ENCODE peak calls at places on chromosomes 13 and 19, in four cellular contexts. One of them, this sample, is unnamed.

GRCh38 chr13:93080587-93080986 is 146.0 kb upstream of the GPC6 start:
- DNase-seq in AG10803: no peak
- DNase-seq in transverse colon: no peak
- DNase-seq in tibial nerve: no peak
- DNase-seq in this sample: no peak

GRCh38 chr13:42970824-42971669 is 21.0 kb downstream of the EPSTI1 start:
- DNase-seq in AG10803: peak
- DNase-seq in transverse colon: peak
- DNase-seq in tibial nerve: peak
- DNase-seq in this sample: peak

GRCh38 chr19:13146763-13147563 is 3.2 kb downstream of the STX10 start:
- DNase-seq in AG10803: peak
- DNase-seq in transverse colon: peak
- DNase-seq in tibial nerve: peak
- DNase-seq in this sample: peak

GRCh38 chr13:100828226-100828625 is 153.6 kb upstream of the TMTC4 start:
- DNase-seq in AG10803: no peak
- DNase-seq in transverse colon: no peak
- DNase-seq in tibial nerve: no peak
- DNase-seq in this sample: no peak

GRCh38 chr13:44906758-44907157 is 82.5 kb downstream of the NUFIP1 start:
- DNase-seq in AG10803: peak
- DNase-seq in transverse colon: peak
- DNase-seq in tibial nerve: no peak
- DNase-seq in this sample: peak

GRCh38 chr19:13689050-13689449 is 75.3 kb upstream of the MRI1 start:
- DNase-seq in AG10803: peak
- DNase-seq in transverse colon: no peak
- DNase-seq in tibial nerve: no peak
- DNase-seq in this sample: peak

GRCh38 chr13:44307255-44307654 is 66.4 kb upstream of the SERP2 start:
- DNase-seq in AG10803: no peak
- DNase-seq in transverse colon: no peak
- DNase-seq in tibial nerve: no peak
- DNase-seq in this sample: no peak

GRCh38 chr19:17847538-17848366 is at the start of gene JAK3:
- DNase-seq in AG10803: peak
- DNase-seq in transverse colon: peak
- DNase-seq in tibial nerve: no peak
- DNase-seq in this sample: peak

GRCh38 chr13:51645154-51645650 is 60.9 kb downstream of the WDFY2 start:
- DNase-seq in AG10803: peak
- DNase-seq in transverse colon: no peak
- DNase-seq in tibial nerve: no peak
- DNase-seq in this sample: peak

GRCh38 chr13:40271931-40272775 is 394.3 kb downstream of the FOXO1 start:
- DNase-seq in AG10803: peak
- DNase-seq in transverse colon: peak
- DNase-seq in tibial nerve: peak
- DNase-seq in this sample: peak

GRCh38 chr19:8501547-8501946 is 893 bp downstream of the PRAM1 start:
- DNase-seq in AG10803: no peak
- DNase-seq in transverse colon: no peak
- DNase-seq in tibial nerve: no peak
- DNase-seq in this sample: no peak

GRCh38 chr19:2798733-2799132 is 13.4 kb downstream of the THOP1 start:
- DNase-seq in AG10803: no peak
- DNase-seq in transverse colon: no peak
- DNase-seq in tibial nerve: no peak
- DNase-seq in this sample: peak

GRCh38 chr13:52043675-52044074 is 19.2 kb downstream of the UTP14C start:
- DNase-seq in AG10803: no peak
- DNase-seq in transverse colon: no peak
- DNase-seq in tibial nerve: no peak
- DNase-seq in this sample: no peak

GRCh38 chr13:108777421-108778420 is 148.3 kb downstream of the MYO16 start:
- DNase-seq in AG10803: no peak
- DNase-seq in transverse colon: no peak
- DNase-seq in tibial nerve: no peak
- DNase-seq in this sample: peak

GRCh38 chr19:45809643-45810159 is 5.4 kb downstream of the RSPH6A start:
- DNase-seq in AG10803: peak
- DNase-seq in transverse colon: no peak
- DNase-seq in tibial nerve: no peak
- DNase-seq in this sample: peak

GRCh38 chr13:42114912-42115311 is 66.5 kb downstream of the DGKH start:
- DNase-seq in AG10803: no peak
- DNase-seq in transverse colon: no peak
- DNase-seq in tibial nerve: no peak
- DNase-seq in this sample: no peak

DNA sequence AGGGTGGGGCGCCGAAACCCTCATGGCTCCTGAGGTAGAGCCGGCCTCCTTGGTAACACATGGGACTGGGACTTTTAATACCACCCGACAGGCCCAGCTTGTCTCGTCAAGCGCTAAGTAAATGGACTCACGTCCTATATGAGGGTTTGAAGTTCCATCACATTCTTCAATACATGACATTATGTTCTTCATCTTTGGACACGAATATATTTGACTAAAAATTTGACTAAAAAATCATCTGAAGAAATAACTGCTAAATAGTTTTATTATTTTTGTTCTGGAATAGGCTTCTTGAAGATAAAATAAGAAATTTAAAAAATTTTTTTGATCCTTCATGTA is 335 bp upstream of the ZNF607 start:
- DNase-seq in AG10803: no peak
- DNase-seq in transverse colon: no peak
- DNase-seq in tibial nerve: no peak
- DNase-seq in this sample: no peak
- TF ChIP-seq CTCF in AG10803: no peak
- TF ChIP-seq CTCF in transverse colon: no peak
- TF ChIP-seq CTCF in tibial nerve: no peak
- TF ChIP-seq CTCF in this sample: no peak

GRCh38 chr13:23443110-23443509 is 9.6 kb upstream of the SACS start:
- DNase-seq in AG10803: no peak
- DNase-seq in transverse colon: no peak
- DNase-seq in tibial nerve: no peak
- DNase-seq in this sample: no peak
- H3K4me3 ChIP-seq in AG10803: no peak
- H3K4me3 ChIP-seq in transverse colon: no peak
- H3K4me3 ChIP-seq in tibial nerve: no peak
- H3K4me3 ChIP-seq in this sample: no peak

GRCh38 chr19:41701401-41702075 is 6.9 kb upstream of the CEACAM5 start:
- DNase-seq in AG10803: no peak
- DNase-seq in transverse colon: peak
- DNase-seq in tibial nerve: no peak
- DNase-seq in this sample: no peak
- TF ChIP-seq CTCF in AG10803: no peak
- TF ChIP-seq CTCF in transverse colon: peak
- TF ChIP-seq CTCF in tibial nerve: no peak
- TF ChIP-seq CTCF in this sample: no peak

GRCh38 chr13:110559429-110559943 is 2.0 kb downstream of the RAB20 start:
- DNase-seq in AG10803: peak
- DNase-seq in transverse colon: peak
- DNase-seq in tibial nerve: no peak
- DNase-seq in this sample: no peak
- H3K4me3 ChIP-seq in AG10803: peak
- H3K4me3 ChIP-seq in transverse colon: peak
- H3K4me3 ChIP-seq in tibial nerve: peak
- H3K4me3 ChIP-seq in this sample: no peak

GRCh38 chr13:32829269-32829668 is 187.0 kb upstream of the KL start:
- DNase-seq in AG10803: no peak
- DNase-seq in transverse colon: no peak
- DNase-seq in tibial nerve: no peak
- DNase-seq in this sample: no peak

GRCh38 chr13:32828711-32829110 is 187.5 kb upstream of the KL start:
- DNase-seq in AG10803: no peak
- DNase-seq in transverse colon: no peak
- DNase-seq in tibial nerve: no peak
- DNase-seq in this sample: no peak

GRCh38 chr13:32825481-32825880 is 190.7 kb upstream of the KL start:
- DNase-seq in AG10803: no peak
- DNase-seq in transverse colon: no peak
- DNase-seq in tibial nerve: no peak
- DNase-seq in this sample: no peak

GRCh38 chr13:32829676-32830091 is 186.5 kb upstream of the KL start:
- DNase-seq in AG10803: peak
- DNase-seq in transverse colon: no peak
- DNase-seq in tibial nerve: no peak
- DNase-seq in this sample: peak

GRCh38 chr13:32830632-32831031 is 185.6 kb upstream of the KL start:
- DNase-seq in AG10803: no peak
- DNase-seq in transverse colon: no peak
- DNase-seq in tibial nerve: no peak
- DNase-seq in this sample: no peak
- TF ChIP-seq CTCF in AG10803: no peak
- TF ChIP-seq CTCF in transverse colon: no peak
- TF ChIP-seq CTCF in tibial nerve: no peak
- TF ChIP-seq CTCF in this sample: no peak

DNA sequence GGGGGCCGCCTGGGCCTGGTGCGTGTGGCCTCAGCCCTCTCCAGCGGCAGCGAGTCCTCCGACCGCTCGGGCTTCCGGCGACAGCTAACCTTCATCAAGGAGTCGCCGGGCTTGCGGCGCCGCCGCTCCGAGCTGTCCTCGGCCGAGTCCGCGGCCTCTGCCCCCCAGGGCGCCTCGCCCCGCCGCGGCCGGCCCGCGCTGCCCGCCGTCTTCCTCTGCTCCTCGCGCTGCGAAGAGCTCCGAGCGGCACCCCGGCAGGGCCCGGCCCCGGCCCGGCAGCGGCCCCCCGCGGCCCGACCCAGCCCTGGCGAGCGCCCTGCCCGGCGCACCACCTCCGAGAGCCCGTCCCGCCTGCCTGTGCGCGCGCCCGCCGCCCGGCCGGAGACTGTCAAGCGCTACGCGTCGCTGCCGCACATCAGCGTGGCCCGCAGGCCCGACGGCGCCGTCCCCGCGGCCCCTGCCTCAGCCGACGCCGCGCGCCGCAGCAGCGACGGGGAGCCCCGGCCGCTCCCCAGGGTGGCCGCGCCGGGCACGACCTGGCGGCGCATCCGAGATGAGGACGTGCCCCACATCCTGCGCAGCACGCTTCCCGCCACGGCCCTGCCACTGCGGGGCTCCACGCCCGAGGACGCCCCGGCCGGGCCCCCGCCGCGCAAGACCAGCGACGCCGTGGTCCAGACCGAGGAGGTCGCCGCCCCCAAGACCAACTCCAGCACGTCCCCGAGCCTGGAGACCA is 9.6 kb downstream of the C19orf25 start:
- DNase-seq in AG10803: no peak
- DNase-seq in transverse colon: no peak
- DNase-seq in tibial nerve: no peak
- DNase-seq in this sample: no peak
- H3K4me3 ChIP-seq in AG10803: peak
- H3K4me3 ChIP-seq in transverse colon: peak
- H3K4me3 ChIP-seq in tibial nerve: peak
- H3K4me3 ChIP-seq in this sample: no peak

DNA sequence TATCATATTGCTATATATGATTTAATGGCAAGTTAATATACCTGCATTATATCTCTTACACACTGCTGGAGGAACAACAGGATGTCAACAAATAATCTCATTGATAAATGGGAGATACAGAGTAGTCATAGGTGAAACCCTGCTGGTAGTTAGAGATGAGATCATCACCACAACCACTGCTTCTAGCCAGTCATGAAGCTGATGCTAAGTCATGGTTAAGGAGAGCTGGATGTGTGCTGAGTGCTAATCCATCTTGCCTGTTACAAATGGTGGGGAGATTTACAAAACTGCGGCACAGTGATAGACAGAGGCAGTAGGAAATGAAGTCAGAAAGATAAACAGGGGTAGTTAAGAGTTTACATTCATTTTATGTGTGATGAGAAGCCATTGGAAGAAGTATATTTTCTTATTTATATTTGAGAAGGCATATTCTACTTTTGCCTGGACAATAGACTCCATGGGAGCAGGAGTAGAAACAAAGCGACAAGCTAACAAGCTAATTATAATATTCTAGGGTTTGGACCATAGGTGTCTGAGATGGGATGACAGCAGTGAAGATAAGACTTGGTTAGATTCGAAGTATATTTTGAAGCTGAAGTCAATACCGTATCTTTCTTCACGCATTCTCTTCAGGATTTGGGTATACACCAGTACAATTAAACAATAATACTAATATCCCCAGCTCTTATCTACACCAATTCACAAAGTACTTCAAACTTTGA is 78.0 kb upstream of the TRPC4 start:
- DNase-seq in AG10803: no peak
- DNase-seq in transverse colon: no peak
- DNase-seq in tibial nerve: no peak
- DNase-seq in this sample: no peak
- TF ChIP-seq CTCF in AG10803: no peak
- TF ChIP-seq CTCF in transverse colon: no peak
- TF ChIP-seq CTCF in tibial nerve: no peak
- TF ChIP-seq CTCF in this sample: no peak

DNA sequence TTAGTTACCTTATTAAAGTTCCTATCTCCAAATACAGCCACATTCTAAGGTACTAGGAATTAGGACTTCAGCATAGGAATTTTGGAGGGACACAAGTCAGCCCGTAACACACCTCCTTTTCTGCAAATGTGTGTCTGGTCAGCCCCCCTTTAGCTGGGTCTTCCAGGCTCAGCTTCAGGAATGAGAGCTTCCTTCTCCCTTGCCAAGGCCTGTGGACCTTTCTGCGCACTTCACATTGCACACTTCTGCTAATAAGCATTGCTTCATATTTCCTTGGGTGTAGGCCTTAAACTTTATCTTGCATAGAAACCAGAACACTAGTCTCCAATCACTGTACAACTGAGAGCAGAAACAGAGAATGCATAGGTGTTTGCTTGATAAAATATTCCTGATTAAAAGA is 4.5 kb upstream of the STK24 start:
- DNase-seq in AG10803: no peak
- DNase-seq in transverse colon: no peak
- DNase-seq in tibial nerve: no peak
- DNase-seq in this sample: no peak
- H3K4me3 ChIP-seq in AG10803: no peak
- H3K4me3 ChIP-seq in transverse colon: no peak
- H3K4me3 ChIP-seq in tibial nerve: no peak
- H3K4me3 ChIP-seq in this sample: no peak

GRCh38 chr13:102392810-102393209 is 9.0 kb downstream of the FGF14 start:
- DNase-seq in AG10803: no peak
- DNase-seq in transverse colon: no peak
- DNase-seq in tibial nerve: no peak
- DNase-seq in this sample: peak

GRCh38 chr13:102399791-102400618 is 1.8 kb downstream of the FGF14 start:
- DNase-seq in AG10803: peak
- DNase-seq in transverse colon: peak
- DNase-seq in tibial nerve: no peak
- DNase-seq in this sample: peak

GRCh38 chr13:102395174-102395573 is 6.7 kb downstream of the FGF14 start:
- DNase-seq in AG10803: no peak
- DNase-seq in transverse colon: no peak
- DNase-seq in tibial nerve: no peak
- DNase-seq in this sample: no peak

GRCh38 chr13:102395939-102396338 is 5.9 kb downstream of the FGF14 start:
- DNase-seq in AG10803: no peak
- DNase-seq in transverse colon: no peak
- DNase-seq in tibial nerve: no peak
- DNase-seq in this sample: no peak

GRCh38 chr13:102394158-102395053 is 7.4 kb downstream of the FGF14 start:
- DNase-seq in AG10803: peak
- DNase-seq in transverse colon: peak
- DNase-seq in tibial nerve: peak
- DNase-seq in this sample: peak
- TF ChIP-seq CTCF in AG10803: peak
- TF ChIP-seq CTCF in transverse colon: no peak
- TF ChIP-seq CTCF in tibial nerve: peak
- TF ChIP-seq CTCF in this sample: no peak

GRCh38 chr19:4373601-4374441 is 26.5 kb downstream of the SH3GL1 start:
- DNase-seq in AG10803: peak
- DNase-seq in transverse colon: no peak
- DNase-seq in tibial nerve: no peak
- DNase-seq in this sample: peak
- H3K4me3 ChIP-seq in AG10803: peak
- H3K4me3 ChIP-seq in transverse colon: no peak
- H3K4me3 ChIP-seq in tibial nerve: no peak
- H3K4me3 ChIP-seq in this sample: no peak

This sample was measured in fibroblast of mammary gland.